ENCODE peak calls at places on chromosomes 13 and 19, in eight cellular contexts. L is IMR-90, C is ascending aorta, A is testis, Y is AG10803, U is mesothelial cell of epicardium, D is fibroblast of villous mesenchyme, V is GM12865. F is an unnamed sample.

GRCh38 chr19:37669336-37669963 is 14.2 kb upstream of the ZFP30 start:
- DNase-seq in C (no peak), A (no peak), L (no peak), U (no peak), D (no peak), V (no peak), Y (no peak), F (no peak)

GRCh38 chr19:47006496-47006895 is 13.1 kb upstream of the NPAS1 start:
- DNase-seq in Y (no peak), U (no peak), V (no peak), A (no peak), D (no peak), C (no peak), L (no peak), F (no peak)

GRCh38 chr13:27131202-27131623 is 40.4 kb downstream of the USP12 start:
- DNase-seq in C (no peak), U (no peak), V (peak), L (peak), A (no peak), D (peak), Y (no peak), F (no peak)

GRCh38 chr19:53333071-53333465 is 481 bp upstream of the ZNF845 start:
- DNase-seq in C (no peak), D (no peak), V (peak), A (peak), U (no peak), L (no peak), Y (peak), F (peak)

GRCh38 chr13:29435125-29435911 is 160.2 kb downstream of the SLC7A1 start:
- DNase-seq in D (peak), U (no peak), C (no peak), V (no peak), A (no peak), Y (peak), L (peak), F (no peak)

GRCh38 chr13:49996166-49996915 is 501 bp upstream of the TRIM13 start:
- DNase-seq in Y (peak), L (peak), C (peak), A (peak), V (peak), U (peak), D (peak), F (peak)

GRCh38 chr13:72163671-72164070 is 296.7 kb upstream of the DACH1 start:
- DNase-seq in A (no peak), V (no peak), D (no peak), U (no peak), Y (peak), C (no peak), L (no peak), F (no peak)

GRCh38 chr13:96003304-96003703 is 49.9 kb downstream of the UGGT2 start:
- DNase-seq in V (no peak), L (no peak), A (no peak), D (no peak), Y (no peak), C (no peak), U (no peak), F (no peak)

GRCh38 chr19:532578-533484 is 1.3 kb downstream of the CDC34 start:
- DNase-seq in D (peak), U (no peak), C (no peak), A (peak), L (peak), Y (peak), V (peak), F (no peak)

GRCh38 chr13:106274551-106275208 is 260.8 kb downstream of the EFNB2 start:
- DNase-seq in A (no peak), U (no peak), Y (peak), V (no peak), L (no peak), D (no peak), C (no peak), F (no peak)

GRCh38 chr13:35140831-35141230 is 198.8 kb downstream of the NBEA start:
- DNase-seq in D (no peak), Y (peak), C (no peak), A (no peak), U (no peak), L (no peak), V (no peak), F (no peak)

GRCh38 chr19:47032171-47032811 is 12.7 kb downstream of the NPAS1 start:
- DNase-seq in A (peak), D (no peak), Y (no peak), U (peak), L (no peak), V (peak), C (no peak), F (peak)

GRCh38 chr13:23985060-23985459 is 87.8 kb upstream of the C1QTNF9B start:
- DNase-seq in U (no peak), C (no peak), D (no peak), Y (no peak), V (no peak), A (no peak), L (no peak), F (no peak)

GRCh38 chr19:48480476-48481190 is 11.5 kb downstream of the CYTH2 start:
- DNase-seq in C (no peak), A (peak), L (no peak), Y (peak), V (no peak), D (peak), U (no peak), F (no peak)

GRCh38 chr19:58330458-58330857 is 3.7 kb downstream of the ZSCAN22 start:
- DNase-seq in L (peak), V (no peak), U (no peak), Y (peak), C (no peak), A (no peak), D (peak), F (no peak)

GRCh38 chr19:4059931-4060620 is 6.6 kb downstream of the ZBTB7A start:
- DNase-seq in Y (peak), U (no peak), V (peak), L (no peak), D (peak), A (peak), C (no peak), F (no peak)

GRCh38 chr13:41457589-41458186 is 338 bp downstream of the RGCC start:
- DNase-seq in V (peak), A (no peak), Y (no peak), C (no peak), U (no peak), D (no peak), L (no peak), F (no peak)

GRCh38 chr13:50730496-50731171 is 112.9 kb downstream of the DLEU7 start:
- DNase-seq in Y (peak), D (no peak), V (no peak), A (no peak), L (no peak), U (no peak), C (no peak), F (no peak)

GRCh38 chr19:45216677-45217076 is 28.5 kb downstream of the EXOC3L2 start:
- DNase-seq in Y (no peak), U (no peak), A (no peak), D (no peak), L (no peak), V (no peak), C (no peak), F (no peak)

GRCh38 chr13:43153436-43154082 is 130.2 kb downstream of the DNAJC15 start:
- DNase-seq in Y (peak), U (peak), L (peak), A (no peak), V (no peak), C (no peak), D (peak), F (no peak)

GRCh38 chr13:27619093-27619705 is 1.1 kb downstream of the LNX2 start:
- DNase-seq in C (no peak), Y (peak), A (no peak), D (peak), V (no peak), U (no peak), L (peak), F (no peak)

GRCh38 chr13:108269601-108270328 is at the start of gene TNFSF13B:
- DNase-seq in L (peak), V (peak), Y (peak), D (peak), U (no peak), A (peak), C (no peak), F (peak)

GRCh38 chr13:50081106-50081898 is 66.1 kb downstream of the KCNRG start:
- DNase-seq in Y (no peak), V (peak), A (peak), U (peak), C (no peak), D (no peak), L (no peak), F (peak)

GRCh38 chr13:21435710-21436151 is 23.4 kb downstream of the ZDHHC20 start:
- DNase-seq in V (peak), L (peak), Y (peak), D (peak), U (no peak), A (peak), C (peak), F (no peak)

GRCh38 chr13:93861818-93862217 is 617.7 kb downstream of the DCT start:
- DNase-seq in C (no peak), U (no peak), D (peak), V (no peak), A (no peak), Y (peak), L (peak), F (no peak)

GRCh38 chr19:33828266-33829075 is 31.8 kb downstream of the KCTD15 start:
- DNase-seq in C (no peak), L (no peak), U (peak), V (no peak), D (no peak), Y (no peak), A (no peak), F (no peak)

GRCh38 chr19:47100290-47100689 is 13.3 kb downstream of the ZC3H4 start:
- DNase-seq in C (no peak), U (no peak), Y (no peak), A (no peak), L (no peak), D (no peak), V (no peak), F (no peak)

GRCh38 chr19:38331728-38332127 is 3.9 kb upstream of the CATSPERG start:
- DNase-seq in Y (no peak), A (no peak), L (no peak), C (no peak), V (no peak), U (no peak), D (no peak), F (no peak)

GRCh38 chr19:44260343-44260681 is 626 bp downstream of the ZNF233 start:
- DNase-seq in U (no peak), A (no peak), C (no peak), L (no peak), Y (no peak), D (no peak), V (no peak), F (no peak)

GRCh38 chr13:114079601-114080536 is 52.6 kb downstream of the RASA3 start:
- DNase-seq in L (no peak), C (no peak), D (no peak), Y (no peak), U (no peak), A (no peak), V (no peak), F (no peak)

GRCh38 chr13:81116461-81117282 is 775.7 kb upstream of the SPRY2 start:
- DNase-seq in V (no peak), L (no peak), A (no peak), C (no peak), Y (no peak), D (no peak), U (no peak), F (no peak)

GRCh38 chr19:29702958-29703320 is 12.1 kb downstream of the C19orf12 start:
- DNase-seq in V (no peak), A (no peak), Y (no peak), L (no peak), D (no peak), U (no peak), C (no peak), F (no peak)

GRCh38 chr13:40576369-40576768 is 90.1 kb downstream of the FOXO1 start:
- DNase-seq in A (no peak), C (no peak), D (no peak), L (no peak), U (no peak), Y (no peak), V (no peak), F (no peak)

GRCh38 chr19:57709616-57710015 is 612 bp upstream of the ZNF154 start:
- DNase-seq in L (no peak), Y (no peak), U (no peak), D (no peak), C (no peak), A (no peak), V (no peak), F (no peak)

GRCh38 chr19:35717665-35718344 is at the start of gene KMT2B:
- DNase-seq in U (peak), C (no peak), V (peak), A (no peak), D (peak), L (no peak), Y (peak), F (peak)

GRCh38 chr19:447816-448546 is 12.9 kb downstream of the SHC2 start:
- DNase-seq in D (peak), Y (no peak), V (no peak), A (no peak), L (no peak), C (no peak), U (no peak), F (no peak)

GRCh38 chr19:46487178-46487801 is 8.4 kb downstream of the PNMA8B start:
- DNase-seq in A (no peak), L (no peak), Y (no peak), D (no peak), U (no peak), V (no peak), C (no peak), F (no peak)

GRCh38 chr19:56141416-56141992 is 417 bp downstream of the ZNF444 start:
- DNase-seq in C (no peak), L (no peak), A (no peak), U (peak), D (no peak), V (peak), Y (no peak), F (peak)

GRCh38 chr13:45337803-45338202 is 3.2 kb downstream of the TPT1 start:
- DNase-seq in A (no peak), V (no peak), U (no peak), D (no peak), L (no peak), Y (no peak), C (no peak), F (no peak)

GRCh38 chr19:10871711-10872550 is 578 bp downstream of the CARM1 start:
- DNase-seq in A (peak), Y (no peak), U (peak), C (no peak), V (peak), D (no peak), L (no peak), F (peak)
- TF ChIP-seq CTCF in A (peak), Y (peak), U (peak), C (no peak), V (peak), D (peak), L (no peak), F (peak)

DNA sequence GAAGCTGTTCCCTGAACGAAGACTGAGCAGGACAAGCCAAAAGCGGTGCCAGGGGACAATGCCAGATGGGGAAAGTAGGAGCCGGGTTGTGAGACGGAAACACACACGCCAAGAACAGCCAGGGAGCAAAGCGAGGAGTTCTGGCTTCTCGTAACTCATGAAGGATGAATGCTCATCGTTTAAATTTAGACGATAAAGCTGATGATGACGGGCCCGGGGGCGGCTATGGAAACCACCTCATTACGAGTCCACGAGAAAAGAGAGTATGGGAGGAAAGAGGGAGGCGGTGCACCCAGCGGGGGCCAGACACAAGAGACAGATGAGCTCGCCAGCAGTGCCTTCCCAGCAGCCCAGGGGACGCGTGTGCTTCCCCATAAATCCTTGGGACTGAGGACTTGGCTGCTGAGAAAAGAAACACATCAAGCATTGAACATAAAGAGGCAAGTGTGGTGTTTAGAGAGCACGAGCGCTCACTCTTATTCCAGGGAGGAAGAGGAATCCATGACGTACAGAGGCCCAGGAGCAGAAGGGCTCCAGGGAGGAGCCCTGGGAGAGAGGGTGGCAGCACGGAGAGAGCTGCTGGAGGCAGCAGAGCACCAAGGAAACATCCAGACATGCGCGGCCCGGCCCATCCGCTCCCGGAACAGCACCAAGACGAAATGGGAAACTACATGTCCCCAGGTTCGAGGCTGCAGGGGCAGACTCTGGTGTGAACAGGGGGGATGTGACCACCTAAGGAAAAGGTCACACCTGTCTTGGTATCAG is 70.7 kb downstream of the EPS15L1 start:
- DNase-seq in D (no peak), C (no peak), L (peak), Y (peak), V (no peak), U (no peak), A (peak), F (no peak)
- TF ChIP-seq CTCF in D (no peak), C (no peak), L (no peak), Y (no peak), V (no peak), U (no peak), A (no peak), F (no peak)

GRCh38 chr19:16969127-16969526 is 57.5 kb downstream of the CPAMD8 start:
- DNase-seq in C (no peak), D (peak), U (no peak), A (no peak), Y (no peak), L (no peak), V (peak), F (no peak)
- TF ChIP-seq CTCF in C (no peak), D (peak), U (no peak), A (no peak), Y (no peak), L (no peak), V (peak), F (no peak)

DNA sequence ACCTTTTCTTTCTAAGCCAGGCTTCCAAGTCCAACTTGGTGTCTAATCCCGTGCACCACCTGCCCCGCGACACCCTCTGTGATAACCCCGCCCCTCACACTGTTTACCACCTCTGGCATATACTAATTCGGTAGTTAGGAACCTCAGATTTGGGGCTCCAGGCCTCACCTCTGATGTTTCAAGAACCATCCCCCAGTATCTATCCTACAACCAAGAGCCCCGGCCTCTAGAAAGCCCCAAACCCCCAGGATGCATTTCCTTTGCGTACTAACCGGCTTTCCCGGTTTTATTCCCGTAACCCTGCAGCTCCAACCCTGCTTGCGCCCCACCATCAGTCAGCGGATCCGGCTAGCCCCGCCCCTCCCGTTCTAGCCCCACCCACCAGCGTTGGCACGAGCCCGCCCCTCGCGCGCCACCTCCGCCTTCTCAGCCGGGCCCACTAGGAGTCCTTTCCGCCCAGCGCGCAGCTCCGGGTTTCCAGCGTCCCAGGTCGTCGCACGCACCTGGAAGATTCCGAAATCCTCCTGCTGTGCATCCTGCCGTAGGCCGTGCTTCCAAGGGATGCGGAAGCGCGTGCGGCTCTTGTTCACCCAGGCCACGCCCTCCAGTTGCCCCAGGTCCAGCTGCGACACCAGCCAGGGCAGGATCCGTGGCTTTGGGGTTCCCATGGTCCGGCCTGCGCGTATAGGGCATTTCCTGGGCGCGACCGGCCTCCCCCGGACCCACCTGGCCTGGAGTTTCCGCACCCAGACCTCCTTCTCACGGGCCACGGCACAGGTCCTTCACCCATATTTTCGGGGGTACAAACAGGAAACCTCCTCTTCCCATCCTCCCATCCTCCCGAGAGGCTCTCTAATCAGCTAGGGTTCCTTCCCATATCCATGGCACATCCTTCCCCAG is 1.2 kb downstream of the IRF3 start:
- DNase-seq in Y (peak), C (no peak), V (peak), D (peak), L (peak), U (peak), A (peak), F (peak)
- TF ChIP-seq CTCF in Y (peak), C (peak), V (peak), D (peak), L (no peak), U (no peak), A (peak), F (peak)

GRCh38 chr19:40398417-40399056 is 8.6 kb upstream of the HIPK4 start:
- DNase-seq in C (no peak), Y (no peak), D (no peak), A (peak), U (no peak), L (no peak), V (peak), F (no peak)

GRCh38 chr19:40397568-40397906 is 7.6 kb upstream of the HIPK4 start:
- DNase-seq in V (no peak), U (no peak), A (no peak), C (no peak), D (no peak), L (no peak), Y (no peak), F (no peak)

GRCh38 chr19:40407714-40408600 is 5.2 kb downstream of the PRX start:
- DNase-seq in D (no peak), Y (no peak), A (no peak), U (no peak), V (no peak), L (no peak), C (no peak), F (no peak)

GRCh38 chr19:40400521-40400920 is 10.5 kb upstream of the HIPK4 start:
- DNase-seq in L (no peak), A (peak), V (no peak), Y (peak), U (no peak), D (no peak), C (no peak), F (no peak)

GRCh38 chr19:40403262-40403984 is 9.8 kb downstream of the PRX start:
- DNase-seq in A (peak), L (peak), D (peak), C (peak), Y (peak), V (peak), U (peak), F (peak)
- TF ChIP-seq CTCF in A (no peak), L (peak), D (no peak), C (peak), Y (no peak), V (no peak), U (no peak), F (no peak)

GRCh38 chr13:64057372-64058020 is 2641.8 kb upstream of the PCDH20 start:
- DNase-seq in V (no peak), D (no peak), U (no peak), Y (no peak), L (no peak), A (no peak), C (no peak), F (no peak)

GRCh38 chr13:64051278-64051677 is 2635.6 kb upstream of the PCDH20 start:
- DNase-seq in A (no peak), L (no peak), C (no peak), Y (no peak), D (no peak), U (no peak), V (no peak), F (no peak)

GRCh38 chr13:64054306-64054705 is 2638.7 kb upstream of the PCDH20 start:
- DNase-seq in L (no peak), U (no peak), Y (no peak), D (no peak), A (no peak), V (no peak), C (no peak), F (no peak)

GRCh38 chr13:64052526-64052925 is 2636.9 kb upstream of the PCDH20 start:
- DNase-seq in D (no peak), L (no peak), C (no peak), V (no peak), U (no peak), Y (no peak), A (no peak), F (no peak)
- TF ChIP-seq CTCF in D (no peak), L (no peak), C (no peak), V (no peak), U (no peak), Y (no peak), A (no peak), F (no peak)

GRCh38 chr13:79806821-79807220 is 325.9 kb downstream of the NDFIP2 start:
- DNase-seq in L (no peak), C (no peak), Y (no peak), V (no peak), U (no peak), D (no peak), A (no peak), F (no peak)
- TF ChIP-seq CTCF in L (no peak), C (no peak), Y (no peak), V (no peak), U (no peak), D (no peak), A (peak), F (no peak)